ENCODE peak calls at places on chromosomes 3 and 15, in ten cellular contexts. I, O, A, Z, G, W, V, Q, E and F are unnamed samples.

GRCh38 chr15:73753250-73754130 is at the start of gene INSYN1:
- DNase-seq in I (peak), O (peak), A (peak), Z (no peak), G (peak), W (no peak), V (no peak), Q (no peak), E (no peak), F (no peak)

GRCh38 chr3:94525039-94525438 is 462.2 kb downstream of the NSUN3 start:
- DNase-seq in I (no peak), O (no peak), A (peak), Z (no peak), G (no peak), W (no peak), V (peak), Q (peak), E (no peak), F (no peak)

GRCh38 chr15:49164865-49165264 is 5.2 kb upstream of the GALK2 start:
- DNase-seq in I (no peak), O (no peak), A (no peak), Z (no peak), G (no peak), W (no peak), V (no peak), Q (no peak), E (no peak), F (no peak)

GRCh38 chr3:21752749-21753347 is 1.8 kb upstream of the ZNF385D start:
- DNase-seq in I (no peak), O (peak), A (peak), Z (no peak), G (peak), W (peak), V (peak), Q (no peak), E (no peak), F (peak)

GRCh38 chr3:56012732-56013131 is 455.5 kb downstream of the ERC2 start:
- DNase-seq in I (no peak), O (no peak), A (peak), Z (no peak), G (no peak), W (no peak), V (no peak), Q (no peak), E (no peak), F (no peak)

GRCh38 chr3:192848371-192849233 is 69.1 kb downstream of the MB21D2 start:
- DNase-seq in I (no peak), O (no peak), A (no peak), Z (no peak), G (no peak), W (peak), V (peak), Q (no peak), E (no peak), F (no peak)

GRCh38 chr15:100873029-100873677 is 6.5 kb upstream of the ALDH1A3 start:
- DNase-seq in I (peak), O (peak), A (peak), Z (peak), G (peak), W (peak), V (peak), Q (peak), E (peak), F (peak)

GRCh38 chr15:49809894-49810594 is 189.2 kb downstream of the DTWD1 start:
- DNase-seq in I (no peak), O (no peak), A (no peak), Z (no peak), G (no peak), W (no peak), V (no peak), Q (no peak), E (no peak), F (no peak)

GRCh38 chr15:52303093-52303772 is 7.6 kb upstream of the MYO5C start:
- DNase-seq in I (no peak), O (no peak), A (no peak), Z (no peak), G (no peak), W (no peak), V (no peak), Q (no peak), E (no peak), F (no peak)

GRCh38 chr15:83248151-83248851 is 36.2 kb downstream of the BNC1 start:
- DNase-seq in I (no peak), O (peak), A (peak), Z (no peak), G (peak), W (peak), V (peak), Q (peak), E (peak), F (peak)

GRCh38 chr3:45773714-45774449 is 22.5 kb downstream of the SLC6A20 start:
- DNase-seq in I (no peak), O (no peak), A (peak), Z (no peak), G (no peak), W (no peak), V (no peak), Q (no peak), E (no peak), F (no peak)

GRCh38 chr15:69722924-69723323 is 270.3 kb downstream of the RPLP1 start:
- DNase-seq in I (no peak), O (no peak), A (no peak), Z (no peak), G (no peak), W (no peak), V (no peak), Q (no peak), E (no peak), F (no peak)

GRCh38 chr15:85652457-85652856 is 142.3 kb downstream of the KLHL25 start:
- DNase-seq in I (no peak), O (no peak), A (no peak), Z (no peak), G (no peak), W (no peak), V (no peak), Q (no peak), E (no peak), F (no peak)

GRCh38 chr3:8324727-8325126 is 176.9 kb upstream of the LMCD1 start:
- DNase-seq in I (no peak), O (peak), A (peak), Z (peak), G (peak), W (peak), V (peak), Q (no peak), E (peak), F (no peak)

GRCh38 chr3:161233557-161233956 is 12.4 kb downstream of the NMD3 start:
- DNase-seq in I (no peak), O (no peak), A (no peak), Z (no peak), G (no peak), W (no peak), V (peak), Q (no peak), E (no peak), F (no peak)

GRCh38 chr3:116018651-116019050 is 395.3 kb downstream of the GAP43 start:
- DNase-seq in I (no peak), O (no peak), A (no peak), Z (no peak), G (peak), W (no peak), V (peak), Q (no peak), E (no peak), F (no peak)